ENCODE peak calls at places on chromosome 17, in eight cellular contexts. C, F, O, N, B, I, K and X are unnamed samples.

GRCh38 chr17:32136856-32137255 is 5.4 kb upstream of the RHOT1 start:
- DNase-seq in F (no peak), O (no peak), C (no peak), K (no peak), B (no peak), I (no peak), N (no peak), X (no peak)

GRCh38 chr17:32876414-32877163 is at the start of gene MYO1D:
- DNase-seq in N (peak; percentile 17), C (no peak), I (no peak), K (peak; percentile 86), O (peak; percentile 92), B (peak; percentile 43), F (peak; percentile 87), X (no peak)

GRCh38 chr17:42779304-42779941 is 987 bp upstream of the WNK4 start:
- DNase-seq in B (no peak), O (peak; percentile 55), N (no peak), K (no peak), F (no peak), I (no peak), C (no peak), X (no peak)

GRCh38 chr17:1058423-1059130 is 61.6 kb downstream of the TIMM22 start:
- DNase-seq in B (peak; percentile 80), I (peak; percentile 26), N (no peak), C (peak; percentile 55), F (peak; percentile 75), K (no peak), O (peak; percentile 78), X (no peak)

GRCh38 chr17:79075861-79076406 is 1.3 kb downstream of the ENGASE start:
- DNase-seq in F (no peak), I (no peak), C (no peak), B (no peak), K (no peak), N (no peak), O (no peak), X (no peak)

GRCh38 chr17:3732171-3732570 is 8.5 kb downstream of the HASPIN start:
- DNase-seq in K (peak; percentile 61), N (no peak), O (no peak), I (peak; percentile 20), F (no peak), C (peak; percentile 31), B (no peak), X (no peak)

GRCh38 chr17:76599699-76600460 is 14.2 kb upstream of the ST6GALNAC2 start:
- DNase-seq in K (no peak), C (no peak), F (no peak), I (no peak), N (no peak), O (no peak), B (no peak), X (no peak)

GRCh38 chr17:47692895-47693666 is 880 bp upstream of the TBKBP1 start:
- DNase-seq in B (no peak), O (peak; percentile 29), K (no peak), F (no peak), N (peak; percentile 11), I (no peak), C (no peak), X (no peak)

GRCh38 chr17:78343099-78343432 is 16.8 kb downstream of the SOCS3 start:
- DNase-seq in B (peak; percentile 72), O (no peak), F (no peak), I (peak; percentile 97), K (no peak), N (peak; percentile 64), C (peak; percentile 90), X (no peak)

GRCh38 chr17:1961187-1961586 is 63.9 kb downstream of the RTN4RL1 start:
- DNase-seq in O (no peak), C (no peak), B (no peak), K (no peak), N (no peak), I (no peak), F (no peak), X (no peak)

GRCh38 chr17:8362651-8363332 is 13.7 kb downstream of the KRABD2 start:
- DNase-seq in I (peak; percentile 69), K (no peak), N (no peak), F (no peak), C (peak; percentile 64), B (no peak), O (no peak), X (no peak)
- TF ChIP-seq CTCF in I (no peak), K (no peak), N (no peak), F (no peak), C (no peak), B (no peak), O (no peak), X (no peak)

DNA sequence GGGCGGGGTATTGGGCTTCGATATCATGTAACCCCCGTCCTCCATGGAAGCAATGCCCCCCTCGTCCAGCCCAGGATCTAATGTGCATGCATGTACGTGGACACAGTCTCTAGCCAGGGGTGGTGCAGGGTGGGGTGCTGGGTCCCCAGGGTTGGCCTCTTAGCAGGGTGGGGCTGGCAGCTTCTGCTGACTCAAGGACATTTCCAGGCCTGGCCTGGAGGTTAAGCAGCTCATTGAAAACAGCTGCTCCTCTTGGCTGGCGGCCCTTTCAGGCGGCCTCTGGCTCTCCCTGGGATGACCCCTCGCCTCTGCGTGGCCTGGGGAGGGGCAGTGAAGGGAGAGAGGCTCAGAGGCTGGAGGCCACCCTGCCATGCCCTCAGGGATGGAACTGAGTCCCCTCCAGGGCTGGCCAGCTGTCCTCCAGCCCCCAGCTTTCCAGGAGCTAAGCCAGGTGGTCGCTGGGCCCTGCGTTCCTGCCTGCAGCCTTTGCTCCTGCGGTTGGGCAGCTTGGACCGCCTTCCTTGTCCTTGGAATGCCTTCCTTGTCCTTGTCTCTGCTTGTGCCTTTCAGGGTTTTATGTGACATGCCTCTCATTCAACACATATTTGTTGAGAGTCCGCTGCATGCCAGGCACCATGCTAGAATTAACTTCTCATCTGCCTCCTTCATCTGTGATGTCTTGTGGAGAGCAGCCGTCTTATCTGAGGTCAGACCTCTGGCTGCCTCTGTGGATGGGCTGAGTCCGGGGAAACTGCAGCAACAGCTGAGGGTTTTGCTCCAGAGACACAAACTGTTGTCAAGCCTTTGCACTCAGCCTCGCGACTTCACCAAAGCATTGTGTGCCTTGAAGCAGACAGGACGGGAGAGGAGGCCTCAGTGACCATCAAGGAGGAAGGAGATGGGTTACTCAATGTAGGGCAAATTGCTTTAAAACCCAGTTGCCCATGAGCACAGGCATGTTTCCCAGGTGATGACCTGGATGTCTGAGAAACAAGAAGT is 26.7 kb downstream of the MRC2 start:
- DNase-seq in B (peak; percentile 87), C (peak; percentile 89), K (no peak), F (peak; percentile 52), O (peak; percentile 59), I (peak; percentile 48), N (peak; percentile 43), X (no peak)
- H3K4me3 ChIP-seq in B (peak overlapping the region; percentile 58), C (peak overlapping the region; percentile 13), K (no peak overlapping the region), F (no peak overlapping the region), O (no peak overlapping the region), I (no peak overlapping the region), N (no peak overlapping the region), X (no peak overlapping the region)

DNA sequence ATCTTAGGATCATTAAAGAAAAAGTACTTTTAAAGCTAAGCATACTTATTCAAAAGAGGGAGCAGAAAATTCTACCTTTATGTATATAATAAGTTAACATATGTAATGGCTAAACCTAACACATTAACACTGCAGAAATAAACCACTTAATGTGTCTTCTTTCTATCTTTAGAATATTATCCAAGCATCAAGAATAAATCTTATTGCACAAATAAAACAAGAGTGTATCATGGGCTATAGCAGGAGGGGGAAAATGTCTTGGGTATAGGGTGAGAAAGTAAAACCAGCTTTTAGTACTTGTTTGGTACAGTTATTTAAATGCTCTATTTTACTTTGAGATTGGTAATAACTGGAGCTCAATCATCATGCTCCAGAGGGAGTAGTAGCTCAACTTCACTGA is 10.9 kb downstream of the PRKCA start:
- DNase-seq in F (no peak), I (no peak), O (no peak), B (no peak), K (no peak), C (no peak), N (no peak), X (no peak)
- TF ChIP-seq CTCF in F (no peak), I (no peak), O (no peak), B (no peak), K (no peak), C (no peak), N (no peak), X (no peak)

DNA sequence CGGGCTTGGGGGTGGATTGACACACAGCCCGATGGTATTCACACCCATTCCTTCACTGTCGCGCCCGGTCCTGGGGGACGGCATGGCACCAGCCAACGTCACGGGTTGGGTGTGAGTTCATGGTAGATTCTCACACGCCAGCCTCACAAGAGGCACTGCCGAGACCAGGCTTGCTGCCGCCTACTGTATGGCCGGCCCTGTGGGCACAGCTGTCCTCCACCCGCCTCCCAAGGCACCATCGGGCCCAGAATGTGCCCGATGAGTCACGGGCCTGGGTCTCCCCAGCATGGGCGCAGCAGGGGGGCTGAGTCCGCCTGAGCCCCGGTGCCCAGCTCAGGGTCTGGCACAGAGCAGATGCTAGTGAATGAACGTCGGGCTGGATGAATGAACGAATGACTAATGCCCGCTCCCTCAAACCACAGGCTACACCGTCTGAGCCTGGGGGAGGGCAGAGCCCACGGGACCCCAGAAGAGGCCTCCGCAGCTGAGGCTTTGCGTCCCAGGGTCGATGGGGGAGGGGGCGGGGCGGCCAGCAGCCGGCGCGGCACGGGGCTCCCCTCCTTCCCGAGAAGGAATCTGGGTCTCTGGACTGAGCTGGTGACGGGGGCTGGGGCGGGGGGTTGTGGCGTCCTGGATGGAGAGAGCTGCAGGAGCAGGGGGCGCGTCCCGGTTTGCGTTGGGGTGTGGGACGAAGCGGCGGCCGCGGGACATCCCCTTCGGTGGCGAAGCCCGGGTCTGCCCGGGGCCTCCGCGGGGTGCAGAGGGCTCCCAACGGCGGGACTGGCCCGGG is 829 bp downstream of the PITPNM3 start:
- DNase-seq in K (no peak), C (peak; percentile 48), B (no peak), I (peak; percentile 35), N (no peak), O (peak; percentile 73), F (no peak), X (no peak)
- H3K4me3 ChIP-seq in K (no peak overlapping the region), C (peak overlapping the region; percentile 35), B (peak overlapping the region; percentile 53), I (peak overlapping the region; percentile 27), N (peak overlapping the region; percentile 52), O (peak overlapping the region; percentile 61), F (peak overlapping the region; percentile 45), X (peak overlapping the region; percentile 57)